ENCODE peak calls at places on chromosomes 4 and X, in seven cellular contexts. T is psoas muscle, G is heart right ventricle, A is colonic mucosa, Q is uterus, X is H1, P is ovary. L is an unnamed sample.

GRCh38 chrX:40130207-40130606 is 32.4 kb upstream of the BCOR start:
- DNase-seq in A (no peak), X (no peak), T (peak; percentile 65), P (no peak), G (no peak), Q (peak; percentile 23), L (no peak)

GRCh38 chr4:986428-986948 is 356 bp upstream of the IDUA start:
- DNase-seq in X (no peak), G (no peak), Q (no peak), T (no peak), A (no peak), P (no peak), L (no peak)

GRCh38 chr4:77415689-77416088 is 189.9 kb upstream of the CXCL13 start:
- DNase-seq in X (no peak), A (no peak), G (no peak), Q (no peak), T (no peak), P (no peak), L (no peak)

GRCh38 chrX:33735182-33735581 is 396.9 kb downstream of the FAM47A start:
- DNase-seq in X (no peak), T (no peak), A (no peak), G (no peak), P (no peak), Q (no peak), L (no peak)

GRCh38 chrX:23787745-23788118 is 4.8 kb downstream of the SAT1 start:
- DNase-seq in G (no peak), T (no peak), Q (no peak), A (no peak), X (no peak), P (no peak), L (no peak)

GRCh38 chrX:96453139-96453538 is 231.5 kb upstream of the DIAPH2 start:
- DNase-seq in X (no peak), G (no peak), T (no peak), P (no peak), Q (no peak), A (no peak), L (no peak)

GRCh38 chr4:25065901-25066610 is 35.3 kb upstream of the LGI2 start:
- DNase-seq in Q (peak; percentile 37), G (no peak), X (no peak), P (no peak), T (no peak), A (no peak), L (no peak)

GRCh38 chrX:135543924-135544323 is 23.5 kb downstream of the INTS6L start:
- DNase-seq in A (peak; percentile 54), Q (no peak), X (peak; percentile 52), T (no peak), G (no peak), P (no peak), L (no peak)

GRCh38 chr4:20084488-20084887 is 167.2 kb upstream of the SLIT2 start:
- DNase-seq in P (no peak), X (no peak), Q (no peak), G (no peak), A (no peak), T (no peak), L (no peak)

GRCh38 chr4:108622022-108622421 is 1.6 kb downstream of the RPL34 start:
- DNase-seq in Q (no peak), X (no peak), A (no peak), G (no peak), T (no peak), P (no peak), L (no peak)

GRCh38 chr4:19806865-19807264 is 444.8 kb upstream of the SLIT2 start:
- DNase-seq in X (no peak), Q (no peak), G (no peak), A (no peak), P (no peak), T (no peak), L (no peak)

GRCh38 chrX:53255738-53256191 is 25.6 kb downstream of the IQSEC2 start:
- DNase-seq in A (no peak), T (no peak), Q (no peak), X (no peak), G (no peak), P (no peak), L (no peak)

GRCh38 chr4:38921151-38921550 is 53.5 kb downstream of the FAM114A1 start:
- DNase-seq in T (no peak), P (no peak), Q (no peak), G (no peak), X (no peak), A (no peak), L (no peak)

GRCh38 chrX:72368796-72369195 is 63.1 kb upstream of the CITED1 start:
- DNase-seq in Q (no peak), T (no peak), P (no peak), A (no peak), X (no peak), G (no peak), L (no peak)

GRCh38 chrX:40097101-40097491 is 662 bp downstream of the BCOR start:
- DNase-seq in G (peak; percentile 20), P (peak; percentile 27), X (no peak), A (no peak), T (no peak), Q (no peak), L (no peak)

DNA sequence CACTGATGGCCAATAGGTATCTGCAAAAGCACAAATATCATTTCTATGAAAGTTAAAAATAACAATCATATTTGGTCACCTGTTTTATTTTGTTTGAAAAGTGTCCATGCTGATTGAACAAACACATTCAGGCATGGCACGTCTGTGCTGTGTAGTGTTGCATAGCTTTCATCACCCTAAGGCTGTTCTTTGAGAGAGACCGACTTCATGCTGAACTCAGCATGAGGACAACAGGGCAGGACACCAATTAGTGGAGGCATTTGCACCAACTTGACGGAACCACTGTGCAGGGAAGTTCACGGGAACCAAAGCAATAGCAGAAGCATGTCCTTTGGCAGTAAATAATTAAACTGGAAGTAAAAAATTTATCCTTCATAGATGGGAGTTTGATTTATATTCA is 158.4 kb upstream of the SLC7A11 start:
- DNase-seq in X (no peak), Q (no peak), T (no peak), A (no peak), P (no peak), G (peak; percentile 47), L (no peak)
- H3K27ac ChIP-seq in X (no peak overlapping the region), Q (no peak overlapping the region), T (no peak overlapping the region), A (no peak overlapping the region), P (no peak overlapping the region), G (no peak overlapping the region), L (no peak overlapping the region)

GRCh38 chr4:157220026-157220881 is at the start of gene GRIA2:
- DNase-seq in Q (peak; percentile 68), P (peak; percentile 17), T (peak; percentile 58), X (peak; percentile 86), G (peak; percentile 32), A (no peak), L (peak; percentile 86)
- H3K27me3 ChIP-seq in Q (no peaks in the 10 kb centered on the region), P (no peaks in the 10 kb centered on the region), T (peaks cover 61% of the 10 kb centered on the region), X (peaks cover 22% of the 10 kb centered on the region), G (peaks cover 67% of the 10 kb centered on the region), A (peaks cover 29% of the 10 kb centered on the region), L (no peaks in the 10 kb centered on the region)

DNA sequence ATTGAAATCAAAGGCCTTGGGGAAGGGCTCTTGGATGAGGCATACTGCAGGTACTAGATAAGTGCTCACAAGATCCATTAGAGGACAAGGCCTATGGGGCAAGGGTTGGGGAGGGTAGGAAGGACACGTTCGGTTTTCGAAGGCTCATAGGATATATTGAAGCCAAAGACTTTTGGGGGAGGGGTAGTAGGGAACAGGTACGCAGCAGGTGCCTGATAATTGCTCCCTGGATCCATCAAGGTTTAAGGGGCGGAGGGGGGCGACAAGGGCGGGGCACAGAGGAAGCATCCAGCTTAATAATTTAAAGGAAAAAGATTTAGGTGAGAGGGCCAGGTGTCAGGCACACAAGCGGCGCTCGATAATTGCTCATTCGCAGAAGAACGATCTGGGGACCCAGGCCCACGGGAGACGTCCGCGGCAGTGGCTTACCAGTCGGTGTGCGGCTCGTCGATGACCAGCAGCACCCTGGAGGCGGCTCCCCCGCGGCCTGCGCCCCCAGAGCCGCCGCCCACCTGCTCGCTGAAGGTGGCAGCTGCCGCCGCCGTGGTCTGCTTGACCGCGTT is 653 bp downstream of the SYN1 start:
- DNase-seq in Q (no peak), P (no peak), A (no peak), X (no peak), T (no peak), G (no peak), L (no peak)
- H3K4me3 ChIP-seq in Q (no peak overlapping the region), P (no peak overlapping the region), A (no peak overlapping the region), X (peak overlapping the region; percentile 32), T (no peak overlapping the region), G (peak overlapping the region; percentile 48), L (peak overlapping the region; percentile 58)

DNA sequence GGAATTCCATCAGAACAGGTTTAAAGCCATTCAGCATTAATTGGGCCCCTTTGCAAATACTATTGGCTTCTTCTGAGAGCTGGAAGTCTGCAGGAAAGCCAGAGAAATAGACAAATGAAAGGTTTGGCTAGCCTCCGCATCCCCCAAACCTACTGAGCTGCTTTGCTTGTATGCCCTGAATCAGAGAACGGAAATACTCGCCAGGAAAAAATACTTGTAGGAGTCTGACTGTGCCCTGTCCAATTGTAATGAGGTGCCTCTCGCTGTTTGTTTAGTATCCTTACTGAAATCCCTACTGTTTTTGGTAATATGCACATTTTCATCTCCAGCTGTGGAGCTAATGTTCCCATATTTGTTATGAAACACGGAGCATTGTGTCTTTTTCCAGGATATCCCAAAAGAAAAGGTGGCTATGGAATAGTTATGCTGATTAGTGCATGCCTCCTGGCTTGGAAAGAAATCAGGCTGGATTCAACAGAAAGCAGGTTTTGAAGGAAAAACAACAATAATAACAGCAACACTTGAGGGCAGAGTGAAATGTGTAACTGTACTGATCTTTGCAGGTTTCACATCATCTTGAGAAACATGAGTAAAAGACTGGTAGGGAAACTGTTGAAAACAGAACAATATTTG is 50.7 kb upstream of the NLGN4X start:
- DNase-seq in X (no peak), Q (no peak), T (no peak), G (no peak), A (no peak), P (no peak), L (no peak)
- H3K27ac ChIP-seq in X (peak overlapping the region; percentile 45), Q (no peak overlapping the region), T (no peak overlapping the region), G (no peak overlapping the region), A (no peak overlapping the region), P (no peak overlapping the region), L (no peak overlapping the region)

DNA sequence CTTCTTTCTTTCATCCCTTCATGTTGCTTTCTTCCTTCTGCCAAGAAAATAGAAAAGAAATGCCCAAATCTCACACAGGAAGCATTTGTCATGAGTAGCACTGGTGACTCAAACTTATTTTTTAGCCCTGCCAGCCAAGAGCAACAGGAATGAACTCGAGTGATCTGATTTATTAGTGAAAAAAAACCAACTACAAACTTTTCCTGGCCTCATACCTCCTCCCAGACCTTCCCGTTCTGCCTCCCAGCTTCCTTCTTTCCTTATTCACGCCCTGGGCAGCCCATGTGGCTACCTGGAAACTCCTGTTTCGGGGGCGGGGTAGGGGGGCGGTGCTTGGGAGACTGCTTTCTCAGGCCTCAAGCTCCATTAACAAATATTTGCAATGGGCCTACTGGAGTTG is 178.5 kb downstream of the NHS start:
- DNase-seq in G (no peak), X (no peak), T (no peak), Q (no peak), A (peak; percentile 53), P (no peak), L (no peak)
- H3K27me3 ChIP-seq in G (no peaks in the 10 kb centered on the region), X (no peaks in the 10 kb centered on the region), T (peaks cover 12% of the 10 kb centered on the region), Q (no peaks in the 10 kb centered on the region), A (no peaks in the 10 kb centered on the region), P (no peaks in the 10 kb centered on the region), L (peaks cover 44% of the 10 kb centered on the region)

DNA sequence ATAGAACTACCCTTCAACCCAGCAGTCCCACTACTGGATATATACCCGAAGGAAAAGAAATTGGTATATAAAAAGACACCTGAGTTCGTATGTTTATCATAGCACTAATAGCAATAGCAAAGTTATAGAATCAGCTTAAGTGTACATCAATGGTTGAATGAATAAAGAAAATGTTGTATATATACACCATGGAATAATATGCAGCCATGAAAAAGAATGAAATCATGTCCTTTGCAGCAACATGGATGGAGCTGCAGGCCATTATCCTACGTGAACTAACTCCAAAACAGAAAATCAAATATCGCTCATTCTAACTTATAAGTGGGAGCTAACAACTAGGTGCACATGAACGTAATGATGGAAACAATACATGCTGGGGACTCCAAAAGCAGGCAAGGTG is 143.5 kb upstream of the GK2 start:
- DNase-seq in A (no peak), P (no peak), T (no peak), G (no peak), Q (no peak), X (no peak), L (no peak)
- H3K4me3 ChIP-seq in A (no peak overlapping the region), P (no peak overlapping the region), T (no peak overlapping the region), G (no peak overlapping the region), Q (no peak overlapping the region), X (no peak overlapping the region), L (no peak overlapping the region)

L was measured in dorsolateral prefrontal cortex.